ENCODE peak calls at places on chromosomes 6 and 20, in six cellular contexts. Q, U, T, F, N and X are unnamed samples.

GRCh38 chr20:34369265-34369664 is 6.2 kb downstream of the ITCH start:
- DNase-seq in Q (no peak), U (no peak), T (no peak), F (no peak), N (no peak), X (no peak)

GRCh38 chr6:149563203-149563927 is 2.8 kb upstream of the GINM1 start:
- DNase-seq in T (no peak), N (no peak), F (peak; percentile 68), U (no peak), Q (no peak), X (no peak)

GRCh38 chr6:169141706-169142705 is 111.6 kb downstream of the THBS2 start:
- DNase-seq in U (no peak), T (no peak), N (no peak), Q (no peak), F (no peak), X (no peak)

GRCh38 chr6:135540207-135540877 is 42.8 kb upstream of the AHI1 start:
- DNase-seq in F (peak; percentile 85), N (no peak), Q (no peak), T (no peak), U (no peak), X (no peak)

GRCh38 chr20:38217791-38218565 is 42.6 kb downstream of the KIAA1755 start:
- DNase-seq in F (peak; percentile 89), T (no peak), N (peak; percentile 82), Q (no peak), U (no peak), X (no peak)

GRCh38 chr6:11008821-11009220 is 35.3 kb downstream of the ELOVL2 start:
- DNase-seq in F (peak; percentile 75), Q (no peak), T (no peak), U (no peak), N (no peak), X (no peak)

GRCh38 chr6:56582246-56582645 is 60.4 kb downstream of the DST start:
- DNase-seq in U (no peak), T (no peak), N (no peak), Q (no peak), F (no peak), X (no peak)

GRCh38 chr6:32170294-32170693 is 5.6 kb downstream of the AGPAT1 start:
- DNase-seq in T (no peak), N (no peak), Q (no peak), F (no peak), U (no peak), X (no peak)

GRCh38 chr6:45987866-45988265 is 27.8 kb downstream of the CLIC5 start:
- DNase-seq in U (no peak), F (no peak), N (no peak), T (no peak), Q (no peak), X (no peak)

GRCh38 chr20:12198281-12198680 is 280.6 kb downstream of the BTBD3 start:
- DNase-seq in N (no peak), Q (no peak), T (no peak), U (no peak), F (no peak), X (no peak)

GRCh38 chr20:11195899-11196558 is 522.2 kb upstream of the JAG1 start:
- DNase-seq in Q (no peak), N (peak; percentile 19), F (peak; percentile 67), U (no peak), T (no peak), X (no peak)

GRCh38 chr20:32560989-32561830 is 23.9 kb downstream of the NOL4L start:
- DNase-seq in U (no peak), Q (no peak), T (no peak), F (peak; percentile 33), N (no peak), X (no peak)

GRCh38 chr6:156748504-156748903 is 28.7 kb upstream of the ARID1B start:
- DNase-seq in N (no peak), Q (no peak), F (no peak), T (no peak), U (no peak), X (no peak)

GRCh38 chr20:41649489-41649888 is 31.3 kb upstream of the CHD6 start:
- DNase-seq in T (no peak), N (no peak), F (no peak), U (no peak), Q (no peak), X (no peak)

GRCh38 chr6:40308533-40309306 is 278.4 kb downstream of the LRFN2 start:
- DNase-seq in F (peak; percentile 54), T (peak; percentile 86), N (peak; percentile 61), Q (peak; percentile 84), U (peak; percentile 89), X (peak; percentile 41)

GRCh38 chr20:15875446-15875845 is 697.8 kb downstream of the KIF16B start:
- DNase-seq in Q (no peak), F (no peak), T (no peak), U (no peak), N (no peak), X (no peak)

GRCh38 chr6:87628424-87628823 is 38.5 kb downstream of the ORC3 start:
- DNase-seq in N (no peak), Q (no peak), F (peak; percentile 13), U (no peak), T (no peak), X (no peak)

GRCh38 chr6:37704066-37704465 is 6.4 kb upstream of the MDGA1 start:
- DNase-seq in N (no peak), U (no peak), Q (no peak), T (no peak), F (no peak), X (no peak)

GRCh38 chr6:38436726-38437465 is 202.8 kb downstream of the BTBD9 start:
- DNase-seq in U (no peak), T (no peak), F (peak; percentile 63), N (no peak), Q (no peak), X (no peak)

GRCh38 chr6:134281388-134281787 is 36.5 kb downstream of the SGK1 start:
- DNase-seq in U (no peak), Q (no peak), T (no peak), F (no peak), N (no peak), X (no peak)

GRCh38 chr6:20711518-20711917 is 177.3 kb downstream of the CDKAL1 start:
- DNase-seq in Q (no peak), F (peak; percentile 77), U (no peak), T (no peak), N (no peak), X (peak; percentile 14)

GRCh38 chr20:46099491-46100287 is 9.9 kb upstream of the NCOA5 start:
- DNase-seq in N (no peak), U (peak; percentile 48), Q (no peak), F (no peak), T (peak; percentile 76), X (peak; percentile 14)

GRCh38 chr6:153003294-153003645 is 761 bp upstream of the MTRF1L start:
- DNase-seq in Q (no peak), F (peak; percentile 43), N (no peak), U (peak; percentile 10), T (no peak), X (no peak)

GRCh38 chr6:30821862-30822784 is 62.2 kb upstream of the DDR1 start:
- DNase-seq in Q (peak; percentile 58), U (no peak), F (peak; percentile 64), T (no peak), N (no peak), X (peak; percentile 24)

GRCh38 chr6:139941826-139942225 is 567.4 kb upstream of the CITED2 start:
- DNase-seq in T (no peak), N (no peak), Q (no peak), U (no peak), F (no peak), X (no peak)

GRCh38 chr6:161139766-161140553 is 133.9 kb downstream of the AGPAT4 start:
- DNase-seq in F (no peak), N (no peak), T (peak; percentile 61), Q (no peak), U (no peak), X (peak; percentile 61)

GRCh38 chr6:1856381-1856780 is 246.7 kb downstream of the FOXC1 start:
- DNase-seq in Q (peak; percentile 53), T (no peak), U (no peak), F (peak; percentile 87), N (peak; percentile 27), X (no peak)

GRCh38 chr6:64074981-64075380 is 439.4 kb downstream of the PHF3 start:
- DNase-seq in N (no peak), T (no peak), F (no peak), U (no peak), Q (no peak), X (no peak)

GRCh38 chr20:63258826-63259225 is 4.6 kb upstream of the NKAIN4 start:
- DNase-seq in Q (no peak), F (no peak), U (no peak), T (no peak), N (no peak), X (no peak)

GRCh38 chr6:83068628-83069027 is 1.2 kb downstream of the DOP1A start:
- DNase-seq in N (no peak), Q (no peak), F (no peak), U (no peak), T (no peak), X (peak; percentile 17)

GRCh38 chr6:147881432-147881831 is 372.9 kb downstream of the SAMD5 start:
- DNase-seq in T (no peak), N (no peak), Q (no peak), U (no peak), F (no peak), X (no peak)